ENCODE peak calls at places on chromosome 2, in nine cellular contexts. N is DND-41, R is HepG2, A is pancreas, I is cardiac muscle cell, E is Peyer's patch, B is H1, M is prostate gland, O is left lung. U is an unnamed sample.

GRCh38 chr2:36912692-36913091 is 53.6 kb downstream of the STRN start:
- DNase-seq in O (no peak), R (no peak), E (no peak), B (no peak), A (no peak), N (no peak), M (no peak), I (no peak), U (no peak)

GRCh38 chr2:68318686-68319396 is 908 bp downstream of the CNRIP1 start:
- DNase-seq in R (no peak), E (peak; percentile 51), A (peak; percentile 60), M (no peak), N (no peak), B (no peak), O (no peak), I (no peak), U (peak; percentile 27)

GRCh38 chr2:161436411-161436810 is 20.3 kb downstream of the TBR1 start:
- DNase-seq in A (no peak), O (no peak), M (no peak), B (no peak), R (no peak), I (no peak), E (no peak), N (no peak), U (no peak)

GRCh38 chr2:237558918-237559645 is 7.3 kb upstream of the PRLH start:
- DNase-seq in M (peak; percentile 82), O (peak; percentile 51), I (no peak), A (peak; percentile 58), N (no peak), R (no peak), B (no peak), E (peak; percentile 50), U (no peak)

GRCh38 chr2:205435970-205436369 is 246.3 kb upstream of the NRP2 start:
- DNase-seq in R (no peak), M (no peak), B (no peak), O (no peak), E (no peak), I (no peak), A (no peak), N (no peak), U (no peak)

GRCh38 chr2:212013656-212014055 is 524.9 kb downstream of the ERBB4 start:
- DNase-seq in E (no peak), A (no peak), I (no peak), M (no peak), R (no peak), N (no peak), B (no peak), O (no peak), U (no peak)

GRCh38 chr2:81839780-81840179 is 1535.2 kb upstream of the LRRTM1 start:
- DNase-seq in B (no peak), A (no peak), I (no peak), R (no peak), E (no peak), O (no peak), N (no peak), M (no peak), U (no peak)

GRCh38 chr2:107738268-107738667 is 88.4 kb upstream of the RGPD4 start:
- DNase-seq in B (no peak), E (no peak), M (no peak), I (no peak), R (no peak), A (no peak), N (no peak), O (no peak), U (no peak)

GRCh38 chr2:190640124-190640523 is 8.8 kb upstream of the NAB1 start:
- DNase-seq in I (no peak), R (no peak), M (no peak), N (no peak), O (no peak), B (no peak), E (no peak), A (no peak), U (no peak)

GRCh38 chr2:69735696-69736095 is 6.2 kb upstream of the ANXA4 start:
- DNase-seq in E (no peak), A (no peak), B (no peak), N (no peak), R (no peak), O (no peak), M (no peak), I (no peak), U (no peak)

GRCh38 chr2:237888389-237888788 is 29.0 kb downstream of the RAMP1 start:
- DNase-seq in B (no peak), R (peak; percentile 36), A (no peak), M (no peak), O (no peak), E (no peak), I (no peak), N (no peak), U (no peak)

GRCh38 chr2:235773188-235773928 is 279.5 kb downstream of the AGAP1 start:
- DNase-seq in I (no peak), B (no peak), M (no peak), O (no peak), A (no peak), R (peak; percentile 27), N (no peak), E (no peak), U (no peak)

GRCh38 chr2:7009207-7009911 is 92.1 kb downstream of the RNF144A start:
- DNase-seq in A (no peak), O (no peak), M (no peak), E (no peak), B (no peak), N (no peak), R (no peak), I (no peak), U (no peak)

GRCh38 chr2:68971591-68972231 is 2.7 kb upstream of the GKN1 start:
- DNase-seq in A (no peak), R (no peak), I (no peak), E (no peak), B (no peak), M (no peak), N (no peak), O (no peak), U (no peak)

DNA sequence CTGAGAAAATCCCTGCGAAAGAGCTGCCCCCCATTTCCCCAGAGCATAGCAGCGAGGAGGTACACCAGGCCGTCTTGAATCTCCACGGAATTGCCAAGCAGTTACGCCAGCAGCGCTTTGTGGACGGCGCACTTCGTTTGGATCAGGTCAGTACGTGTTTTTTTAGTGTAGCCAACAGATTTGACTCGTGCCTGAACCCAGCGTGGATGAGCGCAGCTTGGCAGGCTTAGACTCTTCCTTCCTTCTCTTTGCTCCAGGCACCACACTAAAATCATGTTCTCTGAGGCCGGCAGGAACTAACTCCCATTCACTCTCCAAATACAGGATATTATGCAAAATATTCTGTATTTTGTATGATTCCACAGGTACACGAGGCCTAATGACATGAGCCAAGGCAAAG is 115.3 kb upstream of the ALPP start:
- DNase-seq in M (no peak), R (no peak), A (no peak), N (no peak), O (no peak), I (no peak), E (no peak), B (no peak), U (no peak)
- H3K4me1 ChIP-seq in M (no peaks in the 10 kb centered on the region), R (no peaks in the 10 kb centered on the region), A (no peaks in the 10 kb centered on the region), N (no peaks in the 10 kb centered on the region), O (no peaks in the 10 kb centered on the region), I (peaks cover 6% of the 10 kb centered on the region), E (no peaks in the 10 kb centered on the region), B (no peaks in the 10 kb centered on the region), U (no peaks in the 10 kb centered on the region)

GRCh38 chr2:157749684-157750083 is 121.0 kb upstream of the ACVR1C start:
- DNase-seq in A (no peak), R (no peak), I (no peak), O (no peak), E (no peak), M (no peak), N (no peak), B (no peak), U (no peak)

GRCh38 chr2:157747695-157748370 is 119.2 kb upstream of the ACVR1C start:
- DNase-seq in N (no peak), I (no peak), O (no peak), M (no peak), A (no peak), B (no peak), R (no peak), E (no peak), U (no peak)

GRCh38 chr2:157747280-157747679 is 118.6 kb upstream of the ACVR1C start:
- DNase-seq in I (no peak), B (no peak), O (no peak), N (no peak), E (no peak), R (no peak), M (no peak), A (no peak), U (no peak)

GRCh38 chr2:157748371-157749132 is 119.9 kb upstream of the ACVR1C start:
- DNase-seq in R (no peak), O (no peak), B (no peak), N (no peak), I (no peak), E (no peak), A (no peak), M (no peak), U (no peak)

DNA sequence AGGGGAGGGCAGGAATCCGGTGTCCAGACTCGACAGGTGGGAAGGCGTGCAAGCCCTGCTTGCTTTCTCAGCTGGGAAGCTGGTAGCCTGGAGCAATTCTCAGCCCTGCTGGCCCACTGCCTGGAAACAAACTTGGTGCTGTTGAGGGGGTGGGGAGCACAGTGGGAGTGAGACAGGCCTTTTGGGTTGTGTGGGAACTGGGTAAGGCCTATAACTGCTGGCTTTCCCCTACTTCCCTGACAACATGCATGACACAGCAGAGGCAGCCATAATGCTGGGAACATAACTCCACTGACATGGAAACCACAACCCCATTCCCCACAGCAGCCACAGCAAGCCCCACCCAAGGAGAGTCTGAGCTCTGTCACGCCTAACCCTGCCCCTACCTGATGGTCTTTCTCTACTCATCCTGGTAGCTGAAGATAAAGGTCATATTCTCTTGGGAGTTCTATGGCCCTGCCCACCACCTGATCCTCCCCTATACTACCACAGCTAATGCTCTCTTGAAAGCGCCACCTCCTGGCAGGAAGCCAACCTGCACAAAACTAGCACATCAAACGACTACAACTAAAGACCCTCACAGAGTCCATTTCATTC is 122.9 kb upstream of the ACVR1C start:
- DNase-seq in N (peak; percentile 15), I (no peak), M (no peak), B (no peak), A (peak; percentile 65), R (peak; percentile 22), E (no peak), O (no peak), U (no peak)
- TF ChIP-seq CTCF in N (peak; percentile 45), I (no peak), M (no peak), B (peak; percentile 68), A (no peak), R (peak; percentile 49), E (no peak), O (no peak), U (no peak)

DNA sequence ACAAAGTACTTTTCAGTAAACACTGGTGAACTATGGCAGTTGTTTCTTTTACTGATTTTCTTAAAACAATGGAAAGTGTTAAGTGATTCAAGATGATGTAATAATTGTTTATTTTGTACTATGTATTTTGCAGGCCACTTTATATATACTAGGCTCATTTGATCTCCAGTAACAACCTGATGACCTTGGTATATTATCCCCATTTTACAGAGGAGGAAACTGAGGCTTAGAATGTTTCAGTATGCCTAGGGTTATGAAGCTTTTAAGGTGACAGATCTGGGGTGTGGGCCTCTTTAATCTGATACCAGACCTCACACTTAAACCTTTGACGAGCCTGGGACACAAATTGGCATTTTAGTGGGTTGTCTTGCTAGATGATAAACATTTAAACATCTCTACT is 63.2 kb downstream of the ITGB1BP1 start:
- DNase-seq in M (no peak), E (no peak), I (no peak), N (no peak), R (no peak), B (no peak), A (no peak), O (no peak), U (no peak)
- H3K36me3 ChIP-seq in M (no peaks in the 10 kb centered on the region), E (peaks cover 64% of the 10 kb centered on the region), I (no peaks in the 10 kb centered on the region), N (peaks cover 20% of the 10 kb centered on the region), R (peaks cover 11% of the 10 kb centered on the region), B (peaks cover 3% of the 10 kb centered on the region), A (no peaks in the 10 kb centered on the region), O (no peaks in the 10 kb centered on the region), U (no peaks in the 10 kb centered on the region)

GRCh38 chr2:196233808-196234501 is 62.6 kb upstream of the STK17B start:
- DNase-seq in R (no peak), B (no peak), E (no peak), A (no peak), O (no peak), N (peak; percentile 61), M (no peak), I (no peak), U (no peak)
- H3K4me1 ChIP-seq in R (no peaks in the 10 kb centered on the region), B (no peaks in the 10 kb centered on the region), E (peaks cover 23% of the 10 kb centered on the region), A (peaks cover 14% of the 10 kb centered on the region), O (peaks cover 57% of the 10 kb centered on the region), N (peaks cover 60% of the 10 kb centered on the region), M (peaks cover 10% of the 10 kb centered on the region), I (no peaks in the 10 kb centered on the region), U (peaks cover 14% of the 10 kb centered on the region)

U was measured in mucosa of descending colon.